ENCODE peak calls at places on chromosome 10, in nine cellular contexts. T is uterus, B is stomach, D is right lobe of liver, Z is Peyer's patch, V is A549, H is endodermal cell, G is tibial artery, J is cardiac muscle cell. N is an unnamed sample. For H3K4me1, the result is how much of the 10 kb centered on the place peaks cover.

GRCh38 chr10:30046476-30046875 is 12.9 kb downstream of the JCAD start:
- DNase-seq in V (no peak), H (no peak), Z (no peak), T (no peak), G (no peak), D (no peak), J (no peak), B (no peak), N (no peak)

GRCh38 chr10:102888048-102888447 is 18.8 kb downstream of the AS3MT start:
- DNase-seq in T (no peak), H (no peak), G (no peak), J (no peak), V (no peak), B (no peak), D (no peak), Z (no peak), N (no peak)

GRCh38 chr10:21398549-21399345 is 126.7 kb downstream of the SKIDA1 start:
- DNase-seq in V (peak), B (no peak), G (no peak), Z (no peak), D (no peak), J (no peak), H (no peak), T (no peak), N (no peak)

GRCh38 chr10:96420610-96421009 is 61.8 kb upstream of the OPALIN start:
- DNase-seq in H (no peak), B (no peak), V (no peak), J (no peak), D (no peak), T (no peak), Z (no peak), G (no peak), N (no peak)

GRCh38 chr10:81479316-81479715 is 395.7 kb upstream of the NRG3 start:
- DNase-seq in T (no peak), Z (no peak), H (peak), G (no peak), D (no peak), V (peak), J (no peak), B (no peak), N (no peak)

GRCh38 chr10:34736976-34737771 is 77.9 kb downstream of the PARD3 start:
- DNase-seq in H (no peak), D (peak), V (no peak), T (no peak), Z (no peak), G (no peak), B (no peak), J (no peak), N (no peak)

GRCh38 chr10:59680199-59680598 is 29.5 kb downstream of the SLC16A9 start:
- DNase-seq in J (no peak), H (no peak), G (no peak), D (no peak), Z (no peak), B (no peak), V (no peak), T (no peak), N (no peak)

GRCh38 chr10:129759214-129760002 is 204.7 kb downstream of the EBF3 start:
- DNase-seq in B (peak), D (peak), J (no peak), V (no peak), T (peak), H (peak), G (no peak), Z (peak), N (peak)

GRCh38 chr10:9081253-9081652 is 1026.8 kb downstream of the GATA3 start:
- DNase-seq in H (peak), G (no peak), Z (no peak), T (no peak), D (no peak), B (no peak), V (no peak), J (no peak), N (no peak)

GRCh38 chr10:57964371-57964770 is 303.3 kb downstream of the IPMK start:
- DNase-seq in Z (no peak), V (peak), H (no peak), D (no peak), G (no peak), J (peak), T (no peak), B (no peak), N (no peak)

GRCh38 chr10:75136346-75136745 is 24.9 kb downstream of the SAMD8 start:
- DNase-seq in T (no peak), V (no peak), G (no peak), J (no peak), H (no peak), D (no peak), B (no peak), Z (no peak), N (no peak)

GRCh38 chr10:43206391-43207235 is 60.3 kb downstream of the RASGEF1A start:
- DNase-seq in T (peak), D (peak), V (no peak), Z (peak), B (no peak), J (no peak), G (peak), H (peak), N (peak)

GRCh38 chr10:118054383-118054782 is 7.6 kb upstream of the RAB11FIP2 start:
- DNase-seq in B (no peak), H (no peak), Z (no peak), G (no peak), D (no peak), V (no peak), J (no peak), T (no peak), N (no peak)

GRCh38 chr10:104274762-104275721 is 6.1 kb downstream of the GSTO2 start:
- DNase-seq in T (no peak), G (no peak), H (peak), J (peak), Z (peak), B (peak), V (peak), D (peak), N (peak)

GRCh38 chr10:70791390-70792039 is 6.3 kb upstream of the TBATA start:
- DNase-seq in J (no peak), B (no peak), Z (no peak), H (no peak), G (no peak), T (no peak), V (no peak), D (no peak), N (no peak)

GRCh38 chr10:35913628-35914027 is 271.5 kb upstream of the FZD8 start:
- DNase-seq in G (no peak), H (no peak), J (peak), T (no peak), V (no peak), D (no peak), B (no peak), Z (no peak), N (no peak)

GRCh38 chr10:114605155-114605797 is 52.8 kb downstream of the ABLIM1 start:
- DNase-seq in T (no peak), J (no peak), H (no peak), V (peak), B (no peak), Z (no peak), D (peak), G (no peak), N (no peak)

GRCh38 chr10:122499491-122499941 is 38.2 kb downstream of the HTRA1 start:
- DNase-seq in J (peak), B (no peak), T (peak), V (no peak), G (peak), Z (peak), H (no peak), D (no peak), N (peak)

GRCh38 chr10:81873932-81874816 is 820 bp upstream of the NRG3 start:
- DNase-seq in T (no peak), J (peak), B (peak), H (peak), V (no peak), D (peak), G (peak), Z (peak), N (peak)

GRCh38 chr10:80462986-80463741 is 9.1 kb downstream of the TSPAN14 start:
- DNase-seq in G (no peak), T (no peak), Z (no peak), V (no peak), D (no peak), H (no peak), B (no peak), J (no peak), N (no peak)

GRCh38 chr10:113084031-113084430 is 134.0 kb downstream of the TCF7L2 start:
- DNase-seq in J (no peak), T (no peak), B (no peak), D (no peak), V (no peak), G (no peak), H (no peak), Z (no peak), N (no peak)

GRCh38 chr10:109773818-109774440 is 149.4 kb downstream of the XPNPEP1 start:
- DNase-seq in D (no peak), V (peak), J (peak), T (no peak), H (no peak), B (no peak), G (no peak), Z (no peak), N (no peak)

GRCh38 chr10:71088054-71088453 is 124.3 kb upstream of the UNC5B start:
- DNase-seq in T (no peak), V (no peak), G (no peak), J (no peak), H (no peak), Z (no peak), D (no peak), B (peak), N (no peak)

GRCh38 chr10:6770846-6771245 is 190.8 kb upstream of the PRKCQ start:
- DNase-seq in G (no peak), H (no peak), B (no peak), T (no peak), V (no peak), D (no peak), Z (no peak), J (no peak), N (no peak)

GRCh38 chr10:80168679-80169380 is 36.3 kb downstream of the PLAC9 start:
- DNase-seq in V (no peak), Z (peak), G (no peak), D (no peak), J (no peak), B (no peak), H (peak), T (no peak), N (peak)

DNA sequence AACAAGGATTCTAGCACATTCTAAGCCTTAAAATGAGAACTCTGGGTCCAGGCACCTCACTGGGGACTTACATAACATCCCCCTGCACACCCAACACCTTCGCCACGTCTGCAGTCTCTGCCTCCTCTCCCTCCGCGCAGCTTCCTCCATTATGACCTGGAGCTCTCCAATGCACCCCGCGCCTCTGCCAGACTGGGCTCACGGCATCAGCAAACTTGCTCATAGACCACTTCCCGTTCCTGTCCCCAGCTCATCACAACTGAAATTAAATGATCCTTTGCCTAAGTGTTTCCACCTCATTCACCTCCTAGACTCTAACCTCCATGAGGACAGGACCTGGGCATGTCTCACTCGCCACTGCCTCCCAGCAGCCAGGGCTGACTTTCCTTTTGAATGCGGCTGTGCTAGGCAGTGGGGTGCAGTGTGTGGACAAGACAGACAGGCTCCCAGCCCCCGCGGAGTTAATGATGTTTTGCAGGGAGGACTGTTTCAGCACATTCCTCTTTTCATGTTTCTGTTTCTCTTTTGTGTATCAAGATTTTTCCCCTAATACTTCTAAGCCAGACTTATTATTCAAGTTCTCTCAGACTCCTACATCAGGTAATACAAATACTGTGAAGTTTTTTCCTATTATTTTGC is 18.8 kb downstream of the CHST15 start:
- DNase-seq in B (no peak), V (no peak), D (no peak), H (no peak), G (no peak), T (no peak), Z (no peak), J (no peak), N (no peak)
- H3K4me1 ChIP-seq in B (under half), V (under half), D (under half), H (under half), G (under half), T (under half), Z (under half), J (under half), N (under half)

GRCh38 chr10:24462889-24463552 is 254.1 kb downstream of the KIAA1217 start:
- DNase-seq in G (no peak), Z (no peak), J (no peak), D (no peak), V (peak), H (no peak), T (no peak), B (no peak), N (no peak)
- TF ChIP-seq CTCF in G (no peak), Z (no peak), J (peak), D (peak), V (peak), H (peak), T (no peak), B (no peak), N (no peak)

DNA sequence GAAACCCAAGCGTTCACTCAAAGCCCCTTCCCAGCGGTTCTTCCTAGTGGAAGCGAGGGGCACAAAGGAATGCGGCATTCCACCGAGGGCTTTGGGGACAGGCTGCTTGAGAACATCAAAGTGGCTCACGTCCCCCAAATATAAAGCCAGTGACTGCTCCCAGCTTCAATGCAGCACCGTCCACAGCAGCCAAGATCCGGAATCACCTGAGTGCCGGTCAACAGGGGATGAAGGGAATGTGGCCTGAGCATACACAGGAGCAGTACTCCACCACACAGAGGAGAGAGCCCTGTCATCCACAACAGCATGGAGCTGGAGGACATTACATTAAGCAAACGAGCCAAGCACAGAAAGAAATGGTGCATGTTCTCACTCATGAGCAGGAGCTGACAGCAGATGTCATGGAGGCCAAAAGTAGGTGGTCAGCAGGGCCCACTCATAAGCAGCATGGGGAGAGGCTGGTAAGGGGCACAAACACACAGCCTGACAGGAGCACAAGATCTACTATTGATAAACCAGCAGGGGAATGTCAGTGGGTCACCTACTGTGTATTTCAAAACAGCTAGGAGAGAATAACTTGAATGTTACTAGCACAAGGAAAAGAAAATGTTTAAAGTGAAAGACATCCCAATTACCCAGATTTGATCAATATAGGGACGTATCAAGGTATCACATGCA is 79.5 kb downstream of the DIP2C start:
- DNase-seq in D (no peak), B (no peak), H (no peak), V (no peak), J (no peak), G (no peak), Z (no peak), T (no peak), N (no peak)
- H3K4me1 ChIP-seq in D (under half), B (under half), H (under half), V (under half), J (under half), G (under half), Z (under half), T (under half), N (under half)

GRCh38 chr10:119416855-119417254 is 125.7 kb downstream of the RGS10 start:
- DNase-seq in D (peak), T (peak), G (peak), H (peak), B (peak), Z (peak), V (peak), J (peak), N (peak)
- TF ChIP-seq CTCF in D (peak), T (peak), G (peak), H (peak), B (no peak), Z (peak), V (peak), J (peak), N (peak)

GRCh38 chr10:124698560-124699470 is 45.4 kb downstream of the FAM53B start:
- DNase-seq in J (no peak), Z (peak), V (no peak), B (no peak), T (no peak), D (no peak), G (no peak), H (no peak), N (no peak)
- H3K4me1 ChIP-seq in J (under half), Z (half or more), V (under half), B (half or more), T (under half), D (under half), G (under half), H (under half), N (under half)

DNA sequence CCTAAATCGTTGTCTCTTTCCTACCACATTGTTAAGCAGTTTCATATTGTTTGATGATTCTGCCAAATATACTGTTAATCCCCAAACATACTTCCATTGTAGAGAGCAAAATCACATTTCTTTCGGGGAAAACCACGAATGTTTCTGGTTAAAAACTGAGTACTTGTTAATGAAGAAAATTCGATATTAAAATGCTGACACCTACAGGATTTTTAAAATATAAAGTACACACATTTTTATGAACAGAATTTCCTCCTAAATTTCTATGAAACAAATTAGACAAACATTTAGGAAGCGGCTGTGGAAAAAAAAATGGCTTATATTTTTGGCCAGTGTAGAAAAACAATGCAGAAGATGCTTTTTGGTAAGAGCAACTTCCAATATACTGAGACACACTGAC is 68.8 kb downstream of the IDE start:
- DNase-seq in Z (no peak), H (no peak), V (no peak), T (no peak), D (no peak), B (no peak), J (no peak), G (no peak), N (no peak)
- TF ChIP-seq CTCF in Z (no peak), H (no peak), V (no peak), T (no peak), D (no peak), B (no peak), J (no peak), G (no peak), N (no peak)

DNA sequence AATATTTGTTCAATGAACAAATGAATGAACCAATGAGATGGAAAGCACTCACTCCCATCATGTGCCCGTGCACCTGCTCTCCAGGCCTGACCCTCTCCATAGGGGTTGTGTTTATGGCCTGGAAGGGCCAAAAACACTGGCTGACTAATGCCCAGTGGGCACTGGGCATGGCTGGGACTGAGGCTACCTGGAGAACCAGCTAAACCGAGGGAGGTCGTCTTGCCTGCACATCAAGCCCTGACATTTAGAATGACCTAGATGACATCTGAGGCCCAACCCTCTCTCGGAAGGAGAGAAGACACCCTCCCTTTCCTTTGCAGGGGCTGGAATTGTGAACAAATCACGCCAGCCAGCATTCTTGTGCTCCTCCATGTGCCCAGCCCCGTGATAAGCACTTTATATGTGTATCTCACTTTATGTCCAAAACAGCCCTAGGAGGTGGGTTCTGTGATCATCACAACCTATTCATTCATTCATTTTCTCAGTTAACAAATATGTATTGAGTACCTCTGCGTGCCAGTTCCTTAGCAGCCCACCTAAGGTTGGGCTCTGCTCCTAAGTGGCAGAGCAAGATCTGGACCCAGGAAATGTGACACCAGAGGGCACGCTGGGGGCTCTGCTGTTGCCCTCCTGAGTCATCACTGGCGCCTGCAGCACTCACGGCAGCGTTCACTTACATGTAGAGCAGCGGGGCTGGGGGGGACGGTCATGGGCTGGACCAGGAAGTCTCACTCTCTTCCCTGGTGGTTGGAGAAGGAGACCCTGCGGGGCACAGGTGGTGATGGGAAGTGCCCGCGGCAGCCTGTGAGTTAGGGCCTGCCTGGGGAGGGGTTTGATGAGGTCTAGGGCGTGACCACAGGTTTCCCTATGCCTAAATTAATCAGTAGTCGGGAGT is 52.0 kb downstream of the TSPAN15 start:
- DNase-seq in D (no peak), T (no peak), G (no peak), J (no peak), B (no peak), V (no peak), H (peak), Z (peak), N (no peak)
- H3K4me1 ChIP-seq in D (under half), T (under half), G (under half), J (under half), B (under half), V (under half), H (under half), Z (under half), N (under half)

GRCh38 chr10:111344804-111345203 is 268.0 kb downstream of the ADRA2A start:
- DNase-seq in T (no peak), D (no peak), H (peak), G (no peak), B (no peak), Z (no peak), J (no peak), V (peak), N (no peak)
- TF ChIP-seq CTCF in T (no peak), D (no peak), H (peak), G (no peak), B (no peak), Z (no peak), J (no peak), V (no peak), N (no peak)

DNA sequence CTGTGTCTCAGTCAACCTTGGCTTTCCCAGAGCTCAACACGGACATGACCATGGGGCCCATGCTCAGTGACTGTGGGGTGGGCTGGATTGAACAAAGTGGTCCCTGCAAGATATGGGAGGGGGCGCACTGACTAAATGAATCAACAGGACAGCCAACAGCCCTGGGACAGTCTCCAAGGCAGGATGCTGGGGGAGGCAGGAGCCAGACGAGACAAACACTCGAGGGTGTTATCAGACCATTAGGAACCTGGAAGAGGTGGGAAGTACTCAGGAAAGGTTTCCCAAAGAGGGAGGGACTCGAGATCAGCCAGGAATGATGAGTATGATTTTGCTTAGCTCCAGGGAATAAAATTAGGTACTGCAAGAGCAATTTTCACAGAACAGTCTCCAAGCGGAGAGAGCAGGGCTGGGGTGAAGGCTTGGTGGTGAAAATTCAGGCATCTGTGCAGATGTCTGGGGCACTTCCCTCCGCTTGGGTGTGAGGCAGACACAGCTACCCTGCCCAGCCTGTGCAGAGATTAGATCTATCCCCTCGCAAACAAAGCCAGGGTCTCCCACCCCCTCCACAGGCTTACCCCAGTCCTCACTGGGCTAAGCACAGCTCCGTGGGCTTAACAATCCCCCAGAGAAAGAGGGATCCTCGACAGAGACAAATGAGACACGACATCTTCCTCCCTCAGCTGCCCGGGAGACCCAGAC is 261.1 kb upstream of the ZMIZ1 start:
- DNase-seq in B (no peak), J (no peak), V (no peak), D (no peak), T (no peak), G (no peak), H (peak), Z (no peak), N (no peak)
- H3K4me1 ChIP-seq in B (under half), J (under half), V (under half), D (under half), T (under half), G (under half), H (under half), Z (under half), N (under half)

GRCh38 chr10:78004215-78005026 is 24.9 kb downstream of the POLR3A start:
- DNase-seq in B (no peak), Z (no peak), D (no peak), T (no peak), H (no peak), J (no peak), G (no peak), V (peak), N (no peak)
- TF ChIP-seq CTCF in B (no peak), Z (no peak), D (no peak), T (no peak), H (no peak), J (no peak), G (no peak), V (no peak), N (no peak)